ENCODE peak calls at places on chromosomes 16 and 17, in five cellular contexts. One of them, this sample, is unnamed.

GRCh38 chr16:87053016-87053982 is 263.9 kb downstream of the C16orf95 start:
- DNase-seq in fibroblast of lung: no peak
- DNase-seq in astrocyte of the spinal cord: no peak
- DNase-seq in fibroblast of mammary gland: no peak
- DNase-seq in left ventricle myocardium inferior: no peak
- DNase-seq in this sample: no peak

GRCh38 chr17:71926746-71927398 is 193.9 kb upstream of the SOX9 start:
- DNase-seq in fibroblast of lung: peak; percentile 58
- DNase-seq in astrocyte of the spinal cord: no peak
- DNase-seq in fibroblast of mammary gland: peak; percentile 7
- DNase-seq in left ventricle myocardium inferior: no peak
- DNase-seq in this sample: no peak

GRCh38 chr17:4789701-4789950 is 862 bp downstream of the GLTPD2 start:
- DNase-seq in fibroblast of lung: no peak
- DNase-seq in astrocyte of the spinal cord: no peak
- DNase-seq in fibroblast of mammary gland: no peak
- DNase-seq in left ventricle myocardium inferior: no peak
- DNase-seq in this sample: no peak

GRCh38 chr17:82267575-82268379 is 5.7 kb downstream of the CSNK1D start:
- DNase-seq in fibroblast of lung: peak; percentile 96
- DNase-seq in astrocyte of the spinal cord: peak; percentile 95
- DNase-seq in fibroblast of mammary gland: peak; percentile 99
- DNase-seq in left ventricle myocardium inferior: peak; percentile 94
- DNase-seq in this sample: peak; percentile 98

GRCh38 chr17:41144846-41145245 is 4.5 kb upstream of the KRTAP4-6 start:
- DNase-seq in fibroblast of lung: no peak
- DNase-seq in astrocyte of the spinal cord: no peak
- DNase-seq in fibroblast of mammary gland: no peak
- DNase-seq in left ventricle myocardium inferior: no peak
- DNase-seq in this sample: no peak

GRCh38 chr16:85412911-85413520 is 200.1 kb upstream of the GSE1 start:
- DNase-seq in fibroblast of lung: no peak
- DNase-seq in astrocyte of the spinal cord: no peak
- DNase-seq in fibroblast of mammary gland: no peak
- DNase-seq in left ventricle myocardium inferior: peak; percentile 9
- DNase-seq in this sample: no peak

GRCh38 chr17:694239-694638 is 20.4 kb downstream of the VPS53 start:
- DNase-seq in fibroblast of lung: peak; percentile 89
- DNase-seq in astrocyte of the spinal cord: peak; percentile 98
- DNase-seq in fibroblast of mammary gland: peak; percentile 96
- DNase-seq in left ventricle myocardium inferior: no peak
- DNase-seq in this sample: peak; percentile 97

GRCh38 chr17:77802811-77803220 is 155.7 kb upstream of the TNRC6C start:
- DNase-seq in fibroblast of lung: peak; percentile 44
- DNase-seq in astrocyte of the spinal cord: peak; percentile 28
- DNase-seq in fibroblast of mammary gland: no peak
- DNase-seq in left ventricle myocardium inferior: no peak
- DNase-seq in this sample: peak; percentile 7

GRCh38 chr17:27609606-27610303 is 21.2 kb upstream of the LGALS9 start:
- DNase-seq in fibroblast of lung: peak; percentile 31
- DNase-seq in astrocyte of the spinal cord: peak; percentile 23
- DNase-seq in fibroblast of mammary gland: peak; percentile 48
- DNase-seq in left ventricle myocardium inferior: no peak
- DNase-seq in this sample: peak; percentile 32

GRCh38 chr16:89111263-89111662 is 17.6 kb downstream of the ACSF3 start:
- DNase-seq in fibroblast of lung: no peak
- DNase-seq in astrocyte of the spinal cord: no peak
- DNase-seq in fibroblast of mammary gland: no peak
- DNase-seq in left ventricle myocardium inferior: no peak
- DNase-seq in this sample: no peak

GRCh38 chr17:65081439-65081838 is 24.9 kb upstream of the GNA13 start:
- DNase-seq in fibroblast of lung: no peak
- DNase-seq in astrocyte of the spinal cord: no peak
- DNase-seq in fibroblast of mammary gland: no peak
- DNase-seq in left ventricle myocardium inferior: no peak
- DNase-seq in this sample: no peak

GRCh38 chr17:37742762-37743611 is 1.9 kb downstream of the HNF1B start:
- DNase-seq in fibroblast of lung: no peak
- DNase-seq in astrocyte of the spinal cord: no peak
- DNase-seq in fibroblast of mammary gland: no peak
- DNase-seq in left ventricle myocardium inferior: no peak
- DNase-seq in this sample: no peak

GRCh38 chr16:49463529-49463928 is 89.9 kb downstream of the C16orf78 start:
- DNase-seq in fibroblast of lung: no peak
- DNase-seq in astrocyte of the spinal cord: no peak
- DNase-seq in fibroblast of mammary gland: no peak
- DNase-seq in left ventricle myocardium inferior: no peak
- DNase-seq in this sample: no peak

GRCh38 chr17:48283390-48283789 is 146.6 kb downstream of the SKAP1 start:
- DNase-seq in fibroblast of lung: no peak
- DNase-seq in astrocyte of the spinal cord: no peak
- DNase-seq in fibroblast of mammary gland: no peak
- DNase-seq in left ventricle myocardium inferior: no peak
- DNase-seq in this sample: no peak

GRCh38 chr17:71378036-71378435 is 742.8 kb upstream of the SOX9 start:
- DNase-seq in fibroblast of lung: no peak
- DNase-seq in astrocyte of the spinal cord: no peak
- DNase-seq in fibroblast of mammary gland: no peak
- DNase-seq in left ventricle myocardium inferior: no peak
- DNase-seq in this sample: no peak

GRCh38 chr17:78127888-78128615 is 503 bp downstream of the TMC6 start:
- DNase-seq in fibroblast of lung: no peak
- DNase-seq in astrocyte of the spinal cord: no peak
- DNase-seq in fibroblast of mammary gland: no peak
- DNase-seq in left ventricle myocardium inferior: no peak
- DNase-seq in this sample: no peak

GRCh38 chr17:6596076-6596475 is 39.7 kb upstream of the PITPNM3 start:
- DNase-seq in fibroblast of lung: no peak
- DNase-seq in astrocyte of the spinal cord: no peak
- DNase-seq in fibroblast of mammary gland: peak; percentile 12
- DNase-seq in left ventricle myocardium inferior: no peak
- DNase-seq in this sample: no peak

GRCh38 chr17:8436169-8436932 is 667 bp downstream of the NDEL1 start:
- DNase-seq in fibroblast of lung: peak; percentile 56
- DNase-seq in astrocyte of the spinal cord: peak; percentile 50
- DNase-seq in fibroblast of mammary gland: peak; percentile 61
- DNase-seq in left ventricle myocardium inferior: peak; percentile 62
- DNase-seq in this sample: peak; percentile 64

GRCh38 chr17:48646183-48647102 is 20.3 kb upstream of the HOXB9 start:
- DNase-seq in fibroblast of lung: no peak
- DNase-seq in astrocyte of the spinal cord: peak; percentile 39
- DNase-seq in fibroblast of mammary gland: no peak
- DNase-seq in left ventricle myocardium inferior: no peak
- DNase-seq in this sample: no peak

GRCh38 chr16:50469121-50469743 is 79.0 kb upstream of the NKD1 start:
- DNase-seq in fibroblast of lung: no peak
- DNase-seq in astrocyte of the spinal cord: no peak
- DNase-seq in fibroblast of mammary gland: no peak
- DNase-seq in left ventricle myocardium inferior: no peak
- DNase-seq in this sample: no peak

GRCh38 chr16:17556276-17557052 is 85.7 kb upstream of the XYLT1 start:
- DNase-seq in fibroblast of lung: peak; percentile 28
- DNase-seq in astrocyte of the spinal cord: peak; percentile 43
- DNase-seq in fibroblast of mammary gland: peak; percentile 44
- DNase-seq in left ventricle myocardium inferior: no peak
- DNase-seq in this sample: peak; percentile 7

GRCh38 chr16:29959293-29959692 is 2.6 kb upstream of the TMEM219 start:
- DNase-seq in fibroblast of lung: no peak
- DNase-seq in astrocyte of the spinal cord: no peak
- DNase-seq in fibroblast of mammary gland: no peak
- DNase-seq in left ventricle myocardium inferior: no peak
- DNase-seq in this sample: no peak

GRCh38 chr16:29963021-29963743 is 1.3 kb downstream of the TMEM219 start:
- DNase-seq in fibroblast of lung: no peak
- DNase-seq in astrocyte of the spinal cord: no peak
- DNase-seq in fibroblast of mammary gland: no peak
- DNase-seq in left ventricle myocardium inferior: no peak
- DNase-seq in this sample: no peak

GRCh38 chr16:29962344-29962994 is 590 bp downstream of the TMEM219 start:
- DNase-seq in fibroblast of lung: peak; percentile 48
- DNase-seq in astrocyte of the spinal cord: peak; percentile 36
- DNase-seq in fibroblast of mammary gland: peak; percentile 40
- DNase-seq in left ventricle myocardium inferior: no peak
- DNase-seq in this sample: peak; percentile 40

GRCh38 chr16:29961479-29962343 is at the start of gene TMEM219:
- DNase-seq in fibroblast of lung: peak; percentile 80
- DNase-seq in astrocyte of the spinal cord: peak; percentile 88
- DNase-seq in fibroblast of mammary gland: peak; percentile 71
- DNase-seq in left ventricle myocardium inferior: peak; percentile 92
- DNase-seq in this sample: peak; percentile 91

DNA sequence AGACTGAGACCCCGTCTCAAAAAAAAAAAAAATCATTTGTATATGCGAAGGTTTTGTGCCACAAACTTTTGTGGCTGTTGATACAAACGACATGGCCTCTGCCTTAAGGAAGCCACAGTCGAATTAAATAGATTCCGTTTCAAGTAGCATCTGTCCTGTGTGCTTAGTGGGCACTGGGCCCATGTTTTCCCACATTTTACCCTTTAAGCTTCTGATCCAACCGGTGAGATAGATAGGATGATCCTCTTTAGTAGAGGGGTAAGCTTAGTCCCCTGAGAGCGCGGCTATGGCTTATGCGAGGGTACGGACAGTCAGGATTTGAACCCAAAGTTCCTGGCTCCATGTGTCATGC is 776 bp upstream of the TMEM219 start:
- DNase-seq in fibroblast of lung: no peak
- DNase-seq in astrocyte of the spinal cord: no peak
- DNase-seq in fibroblast of mammary gland: no peak
- DNase-seq in left ventricle myocardium inferior: no peak
- DNase-seq in this sample: no peak
- H3K4me3 ChIP-seq in fibroblast of lung: peak overlapping the region; percentile 80
- H3K4me3 ChIP-seq in astrocyte of the spinal cord: peak overlapping the region; percentile 64
- H3K4me3 ChIP-seq in fibroblast of mammary gland: peak overlapping the region; percentile 69
- H3K4me3 ChIP-seq in left ventricle myocardium inferior: peak overlapping the region; percentile 81
- H3K4me3 ChIP-seq in this sample: peak overlapping the region; percentile 63

GRCh38 chr17:68733241-68734176 is 132.3 kb upstream of the FAM20A start:
- DNase-seq in fibroblast of lung: peak; percentile 33
- DNase-seq in astrocyte of the spinal cord: no peak
- DNase-seq in fibroblast of mammary gland: peak; percentile 29
- DNase-seq in left ventricle myocardium inferior: no peak
- DNase-seq in this sample: no peak
- H3K4me3 ChIP-seq in fibroblast of lung: no peak overlapping the region
- H3K4me3 ChIP-seq in astrocyte of the spinal cord: no peak overlapping the region
- H3K4me3 ChIP-seq in fibroblast of mammary gland: no peak overlapping the region
- H3K4me3 ChIP-seq in left ventricle myocardium inferior: peak overlapping the region; percentile 2
- H3K4me3 ChIP-seq in this sample: no peak overlapping the region

GRCh38 chr16:68643847-68644246 is 1.3 kb upstream of the CDH3 start:
- DNase-seq in fibroblast of lung: no peak
- DNase-seq in astrocyte of the spinal cord: no peak
- DNase-seq in fibroblast of mammary gland: no peak
- DNase-seq in left ventricle myocardium inferior: no peak
- DNase-seq in this sample: no peak
- H3K4me3 ChIP-seq in fibroblast of lung: no peak overlapping the region
- H3K4me3 ChIP-seq in astrocyte of the spinal cord: no peak overlapping the region
- H3K4me3 ChIP-seq in fibroblast of mammary gland: no peak overlapping the region
- H3K4me3 ChIP-seq in left ventricle myocardium inferior: no peak overlapping the region
- H3K4me3 ChIP-seq in this sample: no peak overlapping the region

GRCh38 chr16:3285131-3285530 is 1.8 kb downstream of the ZNF263 start:
- DNase-seq in fibroblast of lung: no peak
- DNase-seq in astrocyte of the spinal cord: no peak
- DNase-seq in fibroblast of mammary gland: no peak
- DNase-seq in left ventricle myocardium inferior: no peak
- DNase-seq in this sample: no peak
- H3K4me3 ChIP-seq in fibroblast of lung: no peak overlapping the region
- H3K4me3 ChIP-seq in astrocyte of the spinal cord: peak overlapping the region; percentile 98
- H3K4me3 ChIP-seq in fibroblast of mammary gland: peak overlapping the region; percentile 90
- H3K4me3 ChIP-seq in left ventricle myocardium inferior: peak overlapping the region; percentile 93
- H3K4me3 ChIP-seq in this sample: peak overlapping the region; percentile 99